ENCODE peak calls at places on chromosomes 6 and 20, in nine cellular contexts. One of them, this sample, is unnamed.

GRCh38 chr6:125314019-125314581 is 12.3 kb upstream of the HDDC2 start:
- DNase-seq in astrocyte: peak
- DNase-seq in mammary epithelial cell: peak
- DNase-seq in A549: peak
- DNase-seq in PC-3: peak
- DNase-seq in body of pancreas: peak
- DNase-seq in cardiac muscle cell: peak
- DNase-seq in left ventricle myocardium inferior: peak
- DNase-seq in GM12865: peak
- DNase-seq in this sample: peak

GRCh38 chr20:37902504-37903313 is at the start of gene VSTM2L:
- DNase-seq in A549: peak
- DNase-seq in mammary epithelial cell: peak
- DNase-seq in left ventricle myocardium inferior: no peak
- DNase-seq in astrocyte: peak
- DNase-seq in body of pancreas: no peak
- DNase-seq in cardiac muscle cell: peak
- DNase-seq in GM12865: peak
- DNase-seq in PC-3: peak
- DNase-seq in this sample: peak

GRCh38 chr20:37699202-37699601 is 5.4 kb downstream of the CTNNBL1 start:
- DNase-seq in PC-3: no peak
- DNase-seq in GM12865: no peak
- DNase-seq in cardiac muscle cell: peak
- DNase-seq in A549: no peak
- DNase-seq in left ventricle myocardium inferior: peak
- DNase-seq in body of pancreas: no peak
- DNase-seq in astrocyte: no peak
- DNase-seq in mammary epithelial cell: no peak
- DNase-seq in this sample: peak

GRCh38 chr6:151493495-151494234 is at the start of gene CCDC170:
- DNase-seq in mammary epithelial cell: no peak
- DNase-seq in astrocyte: peak
- DNase-seq in left ventricle myocardium inferior: peak
- DNase-seq in PC-3: no peak
- DNase-seq in GM12865: no peak
- DNase-seq in body of pancreas: peak
- DNase-seq in A549: peak
- DNase-seq in cardiac muscle cell: peak
- DNase-seq in this sample: no peak

GRCh38 chr6:28134015-28134414 is 7.7 kb upstream of the ZKSCAN8 start:
- DNase-seq in left ventricle myocardium inferior: no peak
- DNase-seq in body of pancreas: no peak
- DNase-seq in mammary epithelial cell: peak
- DNase-seq in astrocyte: peak
- DNase-seq in A549: peak
- DNase-seq in PC-3: peak
- DNase-seq in cardiac muscle cell: peak
- DNase-seq in GM12865: peak
- DNase-seq in this sample: peak

GRCh38 chr6:47292944-47293343 is 16.8 kb downstream of the TNFRSF21 start:
- DNase-seq in PC-3: peak
- DNase-seq in body of pancreas: no peak
- DNase-seq in astrocyte: peak
- DNase-seq in mammary epithelial cell: peak
- DNase-seq in left ventricle myocardium inferior: no peak
- DNase-seq in A549: no peak
- DNase-seq in cardiac muscle cell: peak
- DNase-seq in GM12865: no peak
- DNase-seq in this sample: no peak

GRCh38 chr6:136566007-136566487 is 15.8 kb upstream of the MAP7 start:
- DNase-seq in cardiac muscle cell: no peak
- DNase-seq in astrocyte: no peak
- DNase-seq in PC-3: peak
- DNase-seq in mammary epithelial cell: no peak
- DNase-seq in left ventricle myocardium inferior: peak
- DNase-seq in GM12865: no peak
- DNase-seq in body of pancreas: peak
- DNase-seq in A549: no peak
- DNase-seq in this sample: no peak

GRCh38 chr6:119865466-119866350 is 516.1 kb upstream of the MAN1A1 start:
- DNase-seq in left ventricle myocardium inferior: no peak
- DNase-seq in GM12865: no peak
- DNase-seq in mammary epithelial cell: peak
- DNase-seq in PC-3: peak
- DNase-seq in astrocyte: no peak
- DNase-seq in A549: no peak
- DNase-seq in cardiac muscle cell: no peak
- DNase-seq in body of pancreas: no peak
- DNase-seq in this sample: no peak

GRCh38 chr20:48926816-48927215 is 5.3 kb downstream of the ARFGEF2 start:
- DNase-seq in A549: no peak
- DNase-seq in body of pancreas: no peak
- DNase-seq in PC-3: no peak
- DNase-seq in cardiac muscle cell: no peak
- DNase-seq in astrocyte: no peak
- DNase-seq in mammary epithelial cell: no peak
- DNase-seq in GM12865: no peak
- DNase-seq in left ventricle myocardium inferior: no peak
- DNase-seq in this sample: no peak

GRCh38 chr20:48931527-48932374 is 10.2 kb downstream of the ARFGEF2 start:
- DNase-seq in astrocyte: no peak
- DNase-seq in body of pancreas: no peak
- DNase-seq in PC-3: no peak
- DNase-seq in A549: no peak
- DNase-seq in mammary epithelial cell: no peak
- DNase-seq in GM12865: no peak
- DNase-seq in left ventricle myocardium inferior: no peak
- DNase-seq in cardiac muscle cell: no peak
- DNase-seq in this sample: no peak

GRCh38 chr20:48930035-48930434 is 8.5 kb downstream of the ARFGEF2 start:
- DNase-seq in astrocyte: no peak
- DNase-seq in body of pancreas: no peak
- DNase-seq in mammary epithelial cell: no peak
- DNase-seq in GM12865: no peak
- DNase-seq in left ventricle myocardium inferior: no peak
- DNase-seq in PC-3: no peak
- DNase-seq in A549: no peak
- DNase-seq in cardiac muscle cell: peak
- DNase-seq in this sample: peak

GRCh38 chr20:48930878-48931277 is 9.4 kb downstream of the ARFGEF2 start:
- DNase-seq in GM12865: no peak
- DNase-seq in astrocyte: no peak
- DNase-seq in PC-3: no peak
- DNase-seq in left ventricle myocardium inferior: no peak
- DNase-seq in cardiac muscle cell: no peak
- DNase-seq in body of pancreas: no peak
- DNase-seq in A549: no peak
- DNase-seq in mammary epithelial cell: no peak
- DNase-seq in this sample: no peak

DNA sequence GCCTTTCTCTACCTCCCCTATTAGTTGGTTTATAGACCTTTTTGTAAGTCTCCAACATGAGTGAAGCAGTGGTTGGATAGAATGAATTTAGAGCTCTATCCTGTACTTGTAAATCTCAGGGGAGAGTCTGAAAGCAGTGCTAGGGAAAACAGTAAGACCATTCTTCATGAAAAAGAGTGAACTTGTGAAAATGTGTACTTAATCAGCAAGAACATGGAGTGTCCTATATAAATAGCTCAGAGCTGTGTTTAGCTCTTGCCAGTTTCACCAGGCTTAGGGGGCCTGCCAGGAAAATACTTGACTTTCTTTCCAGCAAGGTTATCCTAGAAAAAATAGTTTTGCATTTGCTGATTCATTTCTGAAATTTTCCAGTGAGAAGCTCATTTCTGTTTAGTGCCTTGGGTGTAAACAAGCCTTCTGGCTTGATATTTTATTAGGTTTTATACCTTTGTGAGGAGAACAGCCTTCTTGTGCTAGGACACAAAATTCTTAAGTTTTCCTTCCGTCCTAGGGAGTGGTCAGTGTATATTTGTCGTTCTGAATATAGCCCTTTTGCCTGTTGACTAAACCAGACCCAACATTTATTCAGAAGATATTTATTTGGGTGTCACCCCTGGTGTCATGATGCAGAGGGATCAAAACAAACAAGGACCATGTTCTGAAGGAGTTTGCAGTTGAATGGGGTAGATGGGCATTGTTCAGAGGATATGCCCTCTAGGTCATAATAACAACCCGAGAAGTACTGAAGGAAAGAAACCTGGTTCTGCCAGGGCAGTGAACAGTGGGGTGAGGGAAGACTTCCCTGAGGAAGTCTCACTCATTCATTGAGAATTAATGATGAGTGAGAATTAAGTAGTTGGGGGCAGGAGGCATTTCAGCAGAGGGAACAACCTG is 7.6 kb downstream of the ARFGEF2 start:
- DNase-seq in PC-3: no peak
- DNase-seq in body of pancreas: no peak
- DNase-seq in mammary epithelial cell: no peak
- DNase-seq in cardiac muscle cell: peak
- DNase-seq in left ventricle myocardium inferior: no peak
- DNase-seq in GM12865: no peak
- DNase-seq in astrocyte: peak
- DNase-seq in A549: no peak
- DNase-seq in this sample: peak
- H3K4me3 ChIP-seq in PC-3: no peak
- H3K4me3 ChIP-seq in body of pancreas: no peak
- H3K4me3 ChIP-seq in mammary epithelial cell: no peak
- H3K4me3 ChIP-seq in cardiac muscle cell: no peak
- H3K4me3 ChIP-seq in left ventricle myocardium inferior: peak
- H3K4me3 ChIP-seq in GM12865: no peak
- H3K4me3 ChIP-seq in astrocyte: no peak
- H3K4me3 ChIP-seq in A549: no peak
- H3K4me3 ChIP-seq in this sample: no peak

GRCh38 chr20:1800180-1800579 is 95.0 kb upstream of the SIRPA start:
- DNase-seq in A549: no peak
- DNase-seq in cardiac muscle cell: no peak
- DNase-seq in body of pancreas: no peak
- DNase-seq in mammary epithelial cell: no peak
- DNase-seq in PC-3: no peak
- DNase-seq in GM12865: no peak
- DNase-seq in left ventricle myocardium inferior: no peak
- DNase-seq in astrocyte: no peak
- DNase-seq in this sample: no peak

GRCh38 chr20:1798982-1799381 is 96.2 kb upstream of the SIRPA start:
- DNase-seq in left ventricle myocardium inferior: no peak
- DNase-seq in PC-3: peak
- DNase-seq in A549: no peak
- DNase-seq in astrocyte: no peak
- DNase-seq in body of pancreas: no peak
- DNase-seq in GM12865: no peak
- DNase-seq in cardiac muscle cell: no peak
- DNase-seq in mammary epithelial cell: no peak
- DNase-seq in this sample: no peak

GRCh38 chr20:1801551-1801950 is 93.7 kb upstream of the SIRPA start:
- DNase-seq in PC-3: no peak
- DNase-seq in A549: no peak
- DNase-seq in mammary epithelial cell: no peak
- DNase-seq in astrocyte: no peak
- DNase-seq in GM12865: no peak
- DNase-seq in left ventricle myocardium inferior: no peak
- DNase-seq in body of pancreas: no peak
- DNase-seq in cardiac muscle cell: no peak
- DNase-seq in this sample: no peak

GRCh38 chr20:1802385-1803215 is 92.6 kb upstream of the SIRPA start:
- DNase-seq in mammary epithelial cell: peak
- DNase-seq in cardiac muscle cell: peak
- DNase-seq in astrocyte: peak
- DNase-seq in GM12865: peak
- DNase-seq in left ventricle myocardium inferior: peak
- DNase-seq in PC-3: peak
- DNase-seq in A549: peak
- DNase-seq in body of pancreas: peak
- DNase-seq in this sample: peak

GRCh38 chr20:1800777-1801176 is 94.4 kb upstream of the SIRPA start:
- DNase-seq in mammary epithelial cell: no peak
- DNase-seq in left ventricle myocardium inferior: no peak
- DNase-seq in A549: peak
- DNase-seq in astrocyte: peak
- DNase-seq in body of pancreas: no peak
- DNase-seq in PC-3: peak
- DNase-seq in GM12865: no peak
- DNase-seq in cardiac muscle cell: peak
- DNase-seq in this sample: peak
- TF ChIP-seq CTCF in mammary epithelial cell: peak
- TF ChIP-seq CTCF in left ventricle myocardium inferior: peak
- TF ChIP-seq CTCF in A549: peak
- TF ChIP-seq CTCF in astrocyte: peak
- TF ChIP-seq CTCF in body of pancreas: peak
- TF ChIP-seq CTCF in PC-3: peak
- TF ChIP-seq CTCF in GM12865: no peak
- TF ChIP-seq CTCF in cardiac muscle cell: peak
- TF ChIP-seq CTCF in this sample: peak

DNA sequence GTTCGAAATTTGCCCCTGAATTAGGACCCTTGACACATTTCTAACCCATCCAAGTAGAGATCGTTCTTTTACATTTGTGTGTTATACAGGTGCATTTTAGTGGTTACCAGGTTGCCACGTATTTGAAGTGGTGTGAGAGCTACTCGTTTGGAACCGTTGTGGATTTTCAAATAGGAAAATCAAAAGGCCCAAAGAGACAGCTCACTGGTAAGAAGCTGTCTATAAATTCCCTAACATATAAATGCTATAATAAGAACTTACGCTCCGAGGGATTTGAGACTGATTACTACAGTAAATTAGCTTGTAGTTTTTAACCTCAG is 1.6 kb upstream of the REV3L start:
- DNase-seq in cardiac muscle cell: no peak
- DNase-seq in PC-3: no peak
- DNase-seq in left ventricle myocardium inferior: no peak
- DNase-seq in body of pancreas: no peak
- DNase-seq in mammary epithelial cell: no peak
- DNase-seq in astrocyte: no peak
- DNase-seq in GM12865: peak
- DNase-seq in A549: no peak
- DNase-seq in this sample: peak
- H3K4me3 ChIP-seq in cardiac muscle cell: peak
- H3K4me3 ChIP-seq in PC-3: peak
- H3K4me3 ChIP-seq in left ventricle myocardium inferior: peak
- H3K4me3 ChIP-seq in body of pancreas: no peak
- H3K4me3 ChIP-seq in mammary epithelial cell: peak
- H3K4me3 ChIP-seq in astrocyte: peak
- H3K4me3 ChIP-seq in GM12865: peak
- H3K4me3 ChIP-seq in A549: peak
- H3K4me3 ChIP-seq in this sample: peak

DNA sequence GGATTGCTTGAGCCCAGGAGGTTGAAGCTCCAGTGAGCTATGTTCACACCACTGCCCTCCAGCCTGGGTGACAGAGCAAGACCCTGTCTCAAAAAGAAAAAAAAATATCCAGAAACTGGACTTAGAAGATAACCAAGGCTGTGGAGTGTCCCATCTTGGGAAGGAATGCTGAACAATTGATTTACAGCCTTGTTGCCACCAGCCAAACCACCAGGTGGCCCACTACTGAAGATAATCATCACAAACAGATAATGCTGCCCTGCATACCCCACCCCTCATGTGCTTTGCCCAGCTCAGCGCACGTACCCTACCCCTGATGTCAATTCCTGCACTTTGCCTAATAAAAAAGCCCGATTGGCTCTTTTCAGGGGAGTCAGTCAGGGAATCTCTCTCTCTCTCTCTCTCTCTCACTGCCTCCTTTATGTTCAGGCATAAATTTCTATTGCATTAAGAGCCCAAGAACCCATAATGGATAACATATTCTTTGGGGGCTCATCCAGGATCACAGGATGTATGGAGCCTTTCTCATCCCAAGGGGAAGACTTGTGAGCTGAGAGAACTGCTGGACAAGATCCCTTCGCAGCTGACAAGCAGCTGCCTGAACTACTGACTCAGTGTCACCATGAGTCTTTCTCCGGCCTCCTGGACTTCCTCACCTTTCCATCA is 166.4 kb downstream of the CD24 start:
- DNase-seq in GM12865: no peak
- DNase-seq in left ventricle myocardium inferior: no peak
- DNase-seq in PC-3: peak
- DNase-seq in mammary epithelial cell: no peak
- DNase-seq in body of pancreas: no peak
- DNase-seq in A549: no peak
- DNase-seq in astrocyte: no peak
- DNase-seq in cardiac muscle cell: no peak
- DNase-seq in this sample: no peak
- TF ChIP-seq CTCF in GM12865: no peak
- TF ChIP-seq CTCF in left ventricle myocardium inferior: no peak
- TF ChIP-seq CTCF in PC-3: peak
- TF ChIP-seq CTCF in mammary epithelial cell: peak
- TF ChIP-seq CTCF in body of pancreas: no peak
- TF ChIP-seq CTCF in A549: peak
- TF ChIP-seq CTCF in astrocyte: no peak
- TF ChIP-seq CTCF in cardiac muscle cell: no peak
- TF ChIP-seq CTCF in this sample: no peak

This sample was measured in fibroblast of the aortic adventitia.